ENCODE peak calls at places on chromosome 9, in seven cellular contexts. E, O, B, Q, Y, T and D are unnamed samples.

GRCh38 chr9:132683873-132684272 is 13.6 kb downstream of the GTF3C4 start:
- DNase-seq in E (no peak), B (no peak), T (no peak), O (no peak), Q (no peak), Y (no peak), D (no peak)

GRCh38 chr9:82147798-82148440 is 159.3 kb downstream of the SPATA31D1 start:
- DNase-seq in Q (no peak), O (no peak), E (no peak), Y (no peak), B (no peak), T (no peak), D (no peak)

GRCh38 chr9:86187121-86187520 is 72.3 kb downstream of the C9orf153 start:
- DNase-seq in Q (no peak), B (peak), O (no peak), E (no peak), T (no peak), Y (no peak), D (no peak)

GRCh38 chr9:130196643-130197042 is 24.4 kb downstream of the NCS1 start:
- DNase-seq in Q (no peak), B (no peak), Y (no peak), O (no peak), E (peak), T (no peak), D (no peak)

GRCh38 chr9:76654575-76654974 is 109.7 kb upstream of the PCA3 start:
- DNase-seq in Q (no peak), Y (no peak), E (no peak), B (no peak), O (no peak), T (peak), D (no peak)

GRCh38 chr9:38062498-38063362 is 6.3 kb downstream of the SHB start:
- DNase-seq in T (peak), B (peak), O (no peak), E (no peak), Q (no peak), Y (no peak), D (no peak)

GRCh38 chr9:93112116-93112863 is 16.3 kb downstream of the CARD19 start:
- DNase-seq in Q (peak), Y (no peak), T (no peak), E (no peak), O (no peak), B (peak), D (peak)

GRCh38 chr9:91421022-91421765 is 2.4 kb downstream of the NFIL3 start:
- DNase-seq in B (peak), T (no peak), Y (peak), E (peak), O (peak), Q (peak), D (no peak)

GRCh38 chr9:136119259-136120118 is 814 bp upstream of the TMEM250 start:
- DNase-seq in T (peak), O (peak), B (peak), Q (peak), E (peak), Y (no peak), D (no peak)

GRCh38 chr9:4937436-4937835 is 47.6 kb upstream of the JAK2 start:
- DNase-seq in E (no peak), B (no peak), Y (no peak), T (no peak), O (no peak), Q (no peak), D (no peak)

GRCh38 chr9:15856591-15856990 is 303.7 kb downstream of the CCDC171 start:
- DNase-seq in T (peak), O (no peak), Y (no peak), Q (no peak), B (no peak), E (no peak), D (no peak)

GRCh38 chr9:14423816-14424261 is 109.9 kb upstream of the NFIB start:
- DNase-seq in Q (no peak), E (no peak), O (no peak), T (peak), Y (no peak), B (peak), D (no peak)

GRCh38 chr9:79057576-79057975 is 514.2 kb upstream of the TLE4 start:
- DNase-seq in O (no peak), Y (no peak), E (no peak), T (no peak), B (no peak), Q (no peak), D (no peak)

GRCh38 chr9:134374301-134375010 is 48.2 kb downstream of the RXRA start:
- DNase-seq in Q (peak), B (no peak), T (no peak), E (peak), Y (no peak), O (no peak), D (no peak)

GRCh38 chr9:5579881-5580280 is 49.0 kb upstream of the RIC1 start:
- DNase-seq in T (no peak), Q (no peak), O (no peak), Y (no peak), B (no peak), E (no peak), D (no peak)

GRCh38 chr9:16449331-16449730 is 421.1 kb downstream of the BNC2 start:
- DNase-seq in E (no peak), B (no peak), Q (no peak), T (no peak), O (no peak), Y (no peak), D (no peak)

GRCh38 chr9:108687360-108687981 is 168.3 kb downstream of the ACTL7B start:
- DNase-seq in Q (no peak), B (no peak), Y (no peak), T (no peak), E (no peak), O (no peak), D (no peak)

GRCh38 chr9:131181091-131181681 is 55.8 kb downstream of the NUP214 start:
- DNase-seq in O (no peak), B (no peak), T (peak), Q (no peak), Y (no peak), E (no peak), D (no peak)

GRCh38 chr9:134205636-134206316 is 41.4 kb upstream of the RNU6ATAC start:
- DNase-seq in B (no peak), E (no peak), T (no peak), Y (no peak), Q (peak), O (peak), D (no peak)

GRCh38 chr9:92325991-92326500 is 293 bp downstream of the CENPP start:
- DNase-seq in E (no peak), O (no peak), T (peak), Y (peak), Q (no peak), B (no peak), D (no peak)

GRCh38 chr9:14661421-14662059 is 31.7 kb downstream of the ZDHHC21 start:
- DNase-seq in B (no peak), E (no peak), T (peak), O (no peak), Y (peak), Q (no peak), D (no peak)

GRCh38 chr9:14962193-14962899 is 52.1 kb upstream of the FREM1 start:
- DNase-seq in Q (no peak), E (no peak), B (no peak), Y (no peak), O (no peak), T (peak), D (no peak)

GRCh38 chr9:121348321-121348720 is 21.7 kb downstream of the STOM start:
- DNase-seq in O (no peak), T (no peak), B (no peak), Y (no peak), E (no peak), Q (no peak), D (no peak)

GRCh38 chr9:128556276-128556675 is 3.9 kb downstream of the SPTAN1 start:
- DNase-seq in Y (no peak), T (peak), O (no peak), B (no peak), Q (no peak), E (no peak), D (no peak)

GRCh38 chr9:84860423-84861115 is 191.0 kb downstream of the NTRK2 start:
- DNase-seq in Y (no peak), O (no peak), Q (no peak), T (no peak), E (no peak), B (no peak), D (no peak)

GRCh38 chr9:77808750-77809079 is 160.6 kb upstream of the GNA14 start:
- DNase-seq in E (no peak), T (peak), Y (no peak), O (no peak), Q (no peak), B (no peak), D (no peak)

GRCh38 chr9:135079676-135080075 is 7.8 kb upstream of the OLFM1 start:
- DNase-seq in B (peak), Q (no peak), Y (no peak), T (no peak), O (peak), E (no peak), D (no peak)

GRCh38 chr9:127903557-127904475 is 4.4 kb upstream of the ST6GALNAC6 start:
- DNase-seq in E (peak), Q (peak), B (peak), T (no peak), O (peak), Y (no peak), D (peak)

GRCh38 chr9:38024036-38024681 is 44.9 kb downstream of the SHB start:
- DNase-seq in O (peak), Y (no peak), T (no peak), Q (peak), B (peak), E (no peak), D (no peak)

GRCh38 chr9:74674077-74674476 is 176.9 kb downstream of the RORB start:
- DNase-seq in Q (no peak), E (no peak), T (no peak), B (no peak), O (no peak), Y (no peak), D (no peak)

GRCh38 chr9:132003904-132004303 is 75.8 kb downstream of the MED27 start:
- DNase-seq in E (no peak), Q (no peak), B (no peak), O (no peak), Y (no peak), T (no peak), D (no peak)

GRCh38 chr9:84322830-84323229 is 17.7 kb downstream of the SLC28A3 start:
- DNase-seq in T (peak), E (no peak), O (no peak), Y (no peak), B (no peak), Q (no peak), D (no peak)

GRCh38 chr9:37968228-37968672 is 64.3 kb upstream of the SLC25A51 start:
- DNase-seq in B (no peak), T (peak), E (no peak), Y (no peak), O (peak), Q (no peak), D (no peak)

GRCh38 chr9:34547960-34548603 is 25.3 kb upstream of the ENHO start:
- DNase-seq in Q (peak), T (no peak), E (peak), B (peak), Y (peak), O (peak), D (no peak)

GRCh38 chr9:127351182-127352166 is 45.5 kb upstream of the SLC2A8 start:
- DNase-seq in B (no peak), E (no peak), Q (no peak), Y (no peak), T (no peak), O (no peak), D (no peak)

GRCh38 chr9:36755019-36755418 is 182.3 kb downstream of the MELK start:
- DNase-seq in B (no peak), T (no peak), E (no peak), O (no peak), Q (no peak), Y (no peak), D (no peak)

GRCh38 chr9:124298646-124299235 is 41.0 kb downstream of the NEK6 start:
- DNase-seq in B (no peak), Q (no peak), Y (no peak), T (no peak), E (no peak), O (no peak), D (no peak)
- H3K27ac ChIP-seq in B (no peak), Q (no peak), Y (no peak), T (no peak), E (no peak), O (peak), D (no peak)

DNA sequence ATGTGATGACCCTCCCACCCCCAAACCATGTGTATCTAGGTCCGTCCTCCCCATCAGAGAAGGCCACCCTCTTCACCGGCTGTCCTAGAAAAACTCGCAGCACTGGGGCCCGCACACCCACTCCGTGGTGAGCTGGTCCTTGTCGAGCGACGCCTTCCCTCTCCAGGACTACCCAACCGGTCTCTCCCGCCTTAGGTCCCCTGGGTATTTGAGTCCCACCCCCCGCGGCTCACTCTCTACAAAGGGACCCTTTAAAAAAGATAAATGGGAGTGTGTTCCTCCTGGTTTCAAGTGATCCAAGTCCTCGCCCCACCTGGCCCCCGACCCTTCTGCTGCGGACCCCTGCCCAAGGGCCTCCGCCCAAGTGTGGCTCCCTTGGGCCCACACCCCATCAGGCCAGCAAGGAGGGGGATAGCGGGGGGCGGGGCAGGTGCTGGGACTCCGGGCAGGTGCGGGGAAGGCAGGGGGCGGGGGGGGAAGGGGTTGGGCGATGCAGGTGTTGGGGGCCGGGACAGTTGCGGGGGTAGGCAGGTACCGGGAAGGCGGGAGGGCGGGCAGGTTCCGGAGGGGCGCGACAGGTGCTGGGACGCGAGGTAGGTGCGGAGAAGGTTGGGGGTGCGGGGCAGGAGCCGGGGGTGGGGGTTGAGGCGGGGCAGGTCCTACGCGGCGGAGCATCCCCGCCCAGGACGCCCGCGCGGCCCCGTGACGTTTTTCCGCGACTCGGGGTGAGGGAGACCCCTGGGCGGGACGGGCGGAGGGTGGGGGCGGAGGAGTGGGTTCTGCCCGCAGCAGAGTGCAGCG is 941 bp upstream of the ARRDC1 start:
- DNase-seq in Y (no peak), E (no peak), O (no peak), Q (no peak), T (no peak), B (no peak), D (no peak)
- H3K4me3 ChIP-seq in Y (no peak), E (peak), O (peak), Q (peak), T (no peak), B (no peak), D (no peak)

GRCh38 chr9:73173526-73174411 is 22.1 kb downstream of the ANXA1 start:
- DNase-seq in E (no peak), B (no peak), T (no peak), O (no peak), Q (no peak), Y (no peak), D (no peak)

GRCh38 chr9:73172811-73173210 is 21.1 kb downstream of the ANXA1 start:
- DNase-seq in T (no peak), Q (no peak), Y (no peak), E (no peak), O (no peak), B (no peak), D (no peak)

GRCh38 chr9:73179594-73179993 is 27.9 kb downstream of the ANXA1 start:
- DNase-seq in T (peak), Q (no peak), B (no peak), E (no peak), O (no peak), Y (no peak), D (no peak)

GRCh38 chr9:73178044-73178443 is 26.4 kb downstream of the ANXA1 start:
- DNase-seq in Q (no peak), O (no peak), B (no peak), E (no peak), Y (no peak), T (no peak), D (no peak)

DNA sequence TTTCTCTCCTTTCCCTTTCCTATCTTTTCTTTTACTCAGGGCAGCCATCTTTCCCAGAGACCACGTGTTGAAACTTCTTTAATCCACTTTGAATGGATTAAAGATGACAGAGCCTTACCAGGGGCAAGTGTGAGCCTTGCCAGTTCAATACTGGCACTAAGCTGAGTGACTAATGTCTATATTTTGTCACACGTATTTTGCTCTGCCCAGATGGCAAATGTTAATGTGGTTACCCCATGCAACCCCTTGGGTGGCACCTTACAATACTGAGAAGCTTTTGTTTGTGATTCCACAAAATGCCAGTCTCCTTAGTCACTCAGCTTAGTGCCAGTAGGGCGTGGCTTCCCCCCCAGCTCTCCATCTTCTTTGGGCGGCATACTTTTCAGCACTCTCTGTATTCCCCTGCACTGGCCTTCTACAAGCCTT is 24.8 kb downstream of the ANXA1 start:
- DNase-seq in T (peak), Q (no peak), O (no peak), E (no peak), Y (no peak), B (no peak), D (no peak)
- H3K27ac ChIP-seq in T (peak), Q (no peak), O (no peak), E (no peak), Y (no peak), B (no peak), D (no peak)

DNA sequence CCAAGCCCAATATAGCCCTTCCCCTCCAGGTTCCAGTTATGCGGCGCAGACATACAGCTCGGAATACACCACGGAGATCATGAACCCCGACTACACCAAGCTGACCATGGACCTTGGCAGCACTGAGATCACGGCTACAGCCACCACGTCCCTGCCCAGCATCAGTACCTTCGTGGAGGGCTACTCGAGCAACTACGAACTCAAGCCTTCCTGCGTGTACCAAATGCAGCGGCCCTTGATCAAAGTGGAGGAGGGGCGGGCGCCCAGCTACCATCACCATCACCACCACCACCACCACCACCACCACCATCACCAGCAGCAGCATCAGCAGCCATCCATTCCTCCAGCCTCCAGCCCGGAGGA is 6.3 kb downstream of the NR4A3 start:
- DNase-seq in Q (no peak), E (no peak), T (no peak), B (no peak), Y (no peak), O (no peak), D (no peak)
- H3K4me3 ChIP-seq in Q (no peak), E (no peak), T (no peak), B (no peak), Y (no peak), O (no peak), D (no peak)

GRCh38 chr9:106974341-106974740 is 111.4 kb downstream of the ZNF462 start:
- DNase-seq in Y (no peak), E (no peak), T (no peak), O (no peak), B (no peak), Q (no peak), D (no peak)
- H3K27ac ChIP-seq in Y (no peak), E (no peak), T (no peak), O (no peak), B (no peak), Q (no peak), D (no peak)

GRCh38 chr9:113593682-113594281 is 130.3 kb downstream of the RGS3 start:
- DNase-seq in T (peak), O (peak), B (peak), Y (no peak), Q (peak), E (peak), D (no peak)
- H3K4me3 ChIP-seq in T (no peak), O (peak), B (peak), Y (no peak), Q (peak), E (peak), D (no peak)

GRCh38 chr9:123678878-123679329 is 251.0 kb downstream of the DENND1A start:
- DNase-seq in E (no peak), Q (no peak), O (no peak), T (peak), Y (no peak), B (no peak), D (no peak)
- H3K27ac ChIP-seq in E (no peak), Q (no peak), O (peak), T (peak), Y (peak), B (no peak), D (no peak)

GRCh38 chr9:89311346-89312153 is 555 bp downstream of the CKS2 start:
- DNase-seq in Q (no peak), T (no peak), Y (no peak), B (no peak), E (peak), O (peak), D (no peak)

GRCh38 chr9:89314955-89315354 is 3.3 kb upstream of the SECISBP2 start:
- DNase-seq in B (no peak), Q (no peak), E (no peak), T (no peak), O (no peak), Y (no peak), D (no peak)

GRCh38 chr9:89312154-89312616 is 1.2 kb downstream of the CKS2 start:
- DNase-seq in Q (no peak), T (peak), E (peak), B (no peak), Y (peak), O (no peak), D (no peak)

GRCh38 chr9:89315482-89315881 is 2.8 kb upstream of the SECISBP2 start:
- DNase-seq in B (no peak), Q (no peak), E (no peak), O (no peak), Y (no peak), T (no peak), D (no peak)

DNA sequence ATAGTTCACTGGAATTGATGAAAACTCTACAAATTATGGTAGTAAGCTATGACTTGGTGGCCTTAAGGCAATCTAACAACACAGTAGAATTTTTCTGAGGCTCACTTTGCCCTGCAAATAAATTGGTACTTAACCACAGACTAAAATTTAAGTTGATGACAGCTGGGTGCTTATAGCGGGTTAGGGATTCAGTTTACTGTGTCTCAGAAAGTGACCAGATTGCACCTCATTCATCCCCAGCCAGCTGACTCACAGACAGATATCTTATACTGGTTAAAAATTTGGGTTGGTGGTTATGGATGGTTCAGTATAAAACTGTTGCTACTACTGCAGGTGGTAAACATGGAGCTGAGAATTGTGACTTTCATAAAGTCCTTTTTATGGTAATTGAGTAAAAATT is 2.8 kb downstream of the CKS2 start:
- DNase-seq in E (no peak), T (no peak), Q (no peak), O (no peak), Y (no peak), B (no peak), D (no peak)
- H3K4me3 ChIP-seq in E (no peak), T (peak), Q (no peak), O (no peak), Y (peak), B (peak), D (no peak)